ENCODE peak calls at places on chromosomes 6 and 20, in nine cellular contexts. J, B, C, Q, A, M, E, U and O are unnamed samples.

GRCh38 chr6:13813621-13814175 is 659 bp downstream of the MCUR1 start:
- DNase-seq in J (no peak), B (peak), C (peak), Q (peak), A (peak), M (peak), E (peak), U (peak), O (peak)

GRCh38 chr20:4896971-4897497 is 104.3 kb downstream of the SLC23A2 start:
- DNase-seq in J (no peak), B (no peak), C (no peak), Q (no peak), A (no peak), M (no peak), E (no peak), U (no peak), O (no peak)

GRCh38 chr6:139129284-139129683 is 5.6 kb upstream of the HECA start:
- DNase-seq in J (no peak), B (no peak), C (peak), Q (no peak), A (no peak), M (no peak), E (no peak), U (no peak), O (no peak)

GRCh38 chr6:119037941-119038623 is 40.4 kb downstream of the FAM184A start:
- DNase-seq in J (no peak), B (no peak), C (no peak), Q (no peak), A (no peak), M (no peak), E (no peak), U (no peak), O (no peak)

GRCh38 chr20:42530855-42531674 is 658.6 kb downstream of the PTPRT start:
- DNase-seq in J (no peak), B (no peak), C (no peak), Q (no peak), A (no peak), M (no peak), E (no peak), U (no peak), O (peak)

GRCh38 chr20:63136296-63136695 is 79.6 kb downstream of the YTHDF1 start:
- DNase-seq in J (no peak), B (no peak), C (no peak), Q (no peak), A (no peak), M (no peak), E (no peak), U (no peak), O (no peak)

GRCh38 chr6:128079026-128079425 is 178.2 kb upstream of the THEMIS start:
- DNase-seq in J (no peak), B (peak), C (no peak), Q (no peak), A (no peak), M (no peak), E (no peak), U (no peak), O (no peak)

GRCh38 chr6:69069881-69070280 is 434.8 kb downstream of the ADGRB3 start:
- DNase-seq in J (no peak), B (no peak), C (no peak), Q (no peak), A (no peak), M (no peak), E (no peak), U (no peak), O (no peak)

GRCh38 chr6:65595540-65595939 is 111.5 kb downstream of the EYS start:
- DNase-seq in J (no peak), B (no peak), C (no peak), Q (no peak), A (no peak), M (no peak), E (no peak), U (no peak), O (no peak)

GRCh38 chr20:51500311-51500710 is 42.2 kb downstream of the NFATC2 start:
- DNase-seq in J (no peak), B (no peak), C (no peak), Q (no peak), A (no peak), M (no peak), E (no peak), U (no peak), O (peak)

GRCh38 chr6:130198483-130199035 is 24.2 kb downstream of the SAMD3 start:
- DNase-seq in J (no peak), B (no peak), C (no peak), Q (no peak), A (no peak), M (no peak), E (no peak), U (no peak), O (no peak)

GRCh38 chr6:153849072-153849759 is 189.8 kb upstream of the OPRM1 start:
- DNase-seq in J (no peak), B (no peak), C (no peak), Q (no peak), A (no peak), M (no peak), E (no peak), U (no peak), O (no peak)

GRCh38 chr6:109465772-109466171 is 10.2 kb upstream of the MICAL1 start:
- DNase-seq in J (no peak), B (no peak), C (peak), Q (no peak), A (peak), M (no peak), E (no peak), U (no peak), O (no peak)

GRCh38 chr6:73264446-73264845 is 1.4 kb upstream of the KHDC1 start:
- DNase-seq in J (no peak), B (no peak), C (no peak), Q (no peak), A (no peak), M (no peak), E (no peak), U (no peak), O (no peak)

GRCh38 chr6:166989427-166990034 is 9.7 kb upstream of the CEP43 start:
- DNase-seq in J (peak), B (peak), C (no peak), Q (no peak), A (peak), M (peak), E (no peak), U (no peak), O (peak)

GRCh38 chr6:125123051-125123450 is 30.5 kb upstream of the TPD52L1 start:
- DNase-seq in J (no peak), B (no peak), C (no peak), Q (no peak), A (no peak), M (no peak), E (no peak), U (no peak), O (no peak)

GRCh38 chr6:159720708-159721107 is 6.6 kb upstream of the WTAP start:
- DNase-seq in J (no peak), B (no peak), C (no peak), Q (no peak), A (peak), M (peak), E (no peak), U (no peak), O (no peak)

GRCh38 chr6:33426590-33427563 is 7.0 kb downstream of the SYNGAP1 start:
- DNase-seq in J (no peak), B (no peak), C (no peak), Q (peak), A (no peak), M (peak), E (no peak), U (no peak), O (peak)

GRCh38 chr20:32539063-32539816 is 45.9 kb downstream of the NOL4L start:
- DNase-seq in J (peak), B (no peak), C (peak), Q (no peak), A (no peak), M (no peak), E (no peak), U (no peak), O (no peak)

GRCh38 chr20:62088258-62089127 is 22.8 kb upstream of the TAF4 start:
- DNase-seq in J (no peak), B (peak), C (no peak), Q (peak), A (no peak), M (peak), E (no peak), U (no peak), O (peak)

GRCh38 chr6:111835807-111836206 is 37.4 kb downstream of the FYN start:
- DNase-seq in J (no peak), B (no peak), C (peak), Q (no peak), A (no peak), M (no peak), E (no peak), U (no peak), O (no peak)

GRCh38 chr6:2129076-2129695 is 116.2 kb downstream of the GMDS start:
- DNase-seq in J (no peak), B (no peak), C (no peak), Q (no peak), A (no peak), M (no peak), E (no peak), U (no peak), O (no peak)

GRCh38 chr20:5181955-5182354 is 55.1 kb downstream of the CDS2 start:
- DNase-seq in J (no peak), B (peak), C (no peak), Q (peak), A (no peak), M (no peak), E (no peak), U (no peak), O (no peak)

GRCh38 chr20:62361799-62362589 is 5.1 kb downstream of the LAMA5 start:
- DNase-seq in J (no peak), B (no peak), C (no peak), Q (no peak), A (no peak), M (no peak), E (peak), U (peak), O (no peak)

GRCh38 chr20:32574296-32575226 is 10.6 kb downstream of the NOL4L start:
- DNase-seq in J (peak), B (peak), C (no peak), Q (peak), A (peak), M (no peak), E (no peak), U (no peak), O (peak)

GRCh38 chr20:38534756-38535155 is 46.2 kb upstream of the ADIG start:
- DNase-seq in J (no peak), B (no peak), C (peak), Q (no peak), A (no peak), M (no peak), E (no peak), U (no peak), O (no peak)

GRCh38 chr6:12645941-12646340 is 70.6 kb upstream of the PHACTR1 start:
- DNase-seq in J (no peak), B (no peak), C (no peak), Q (no peak), A (no peak), M (no peak), E (no peak), U (no peak), O (no peak)